ENCODE peak calls at places on chromosomes 7 and 10, in five cellular contexts. Q is NCI-H460, O is AG08396, V is activated T-helper 1 cell treated with Interleukin-2 at 50 U/mL for 16 hours, D is AG09319. G is an unnamed sample.

GRCh38 chr10:14751576-14752330 is 22.9 kb downstream of the FAM107B start:
- DNase-seq in Q (no peak), D (no peak), O (peak), V (no peak), G (peak)

GRCh38 chr7:135197343-135197742 is 14.0 kb downstream of the WDR91 start:
- DNase-seq in V (no peak), O (no peak), D (no peak), Q (no peak), G (no peak)

GRCh38 chr10:10233256-10233655 is 784.4 kb upstream of the CELF2 start:
- DNase-seq in Q (no peak), O (no peak), V (no peak), D (no peak), G (no peak)

GRCh38 chr10:17643339-17643754 is 604 bp upstream of the STAM start:
- DNase-seq in Q (peak), V (peak), D (peak), O (peak), G (peak)

GRCh38 chr10:37952051-37952815 is 24.2 kb downstream of the ZNF25 start:
- DNase-seq in Q (no peak), V (no peak), O (no peak), D (no peak), G (no peak)

GRCh38 chr7:87206361-87206760 is 13.2 kb downstream of the TMEM243 start:
- DNase-seq in V (no peak), Q (no peak), D (no peak), O (no peak), G (no peak)

GRCh38 chr10:103850572-103850895 is 4.8 kb downstream of the SH3PXD2A start:
- DNase-seq in O (no peak), Q (no peak), D (no peak), V (no peak), G (no peak)

GRCh38 chr7:107559864-107560263 is 3.9 kb downstream of the COG5 start:
- DNase-seq in D (no peak), V (no peak), Q (peak), O (peak), G (peak)

GRCh38 chr10:24814568-24815313 is 91.1 kb upstream of the ARHGAP21 start:
- DNase-seq in D (no peak), V (no peak), O (peak), Q (no peak), G (no peak)

GRCh38 chr10:122102146-122102866 is 113.3 kb downstream of the TACC2 start:
- DNase-seq in D (no peak), O (no peak), V (no peak), Q (no peak), G (no peak)

G was measured in AG08395.